ENCODE peak calls at places on chromosomes 11 and 22, in nine cellular contexts. One of them, this sample, is unnamed.

GRCh38 chr11:120622189-120622912 is 110.8 kb downstream of the GRIK4 start:
- DNase-seq in kidney epithelial cell: no peak
- DNase-seq in GM10248: no peak
- DNase-seq in transverse colon: no peak
- DNase-seq in AG10803: peak
- DNase-seq in left ventricle myocardium inferior: peak
- DNase-seq in PC-9: no peak
- DNase-seq in CD4-positive, alpha-beta T cell: no peak
- DNase-seq in foreskin fibroblast: no peak
- DNase-seq in this sample: no peak

GRCh38 chr11:71179877-71180276 is 72.5 kb downstream of the SHANK2 start:
- DNase-seq in kidney epithelial cell: no peak
- DNase-seq in GM10248: no peak
- DNase-seq in transverse colon: peak
- DNase-seq in AG10803: no peak
- DNase-seq in left ventricle myocardium inferior: no peak
- DNase-seq in PC-9: no peak
- DNase-seq in CD4-positive, alpha-beta T cell: no peak
- DNase-seq in foreskin fibroblast: no peak
- DNase-seq in this sample: no peak

GRCh38 chr11:29162490-29162889 is 854.3 kb downstream of the KCNA4 start:
- DNase-seq in kidney epithelial cell: no peak
- DNase-seq in GM10248: no peak
- DNase-seq in transverse colon: no peak
- DNase-seq in AG10803: peak
- DNase-seq in left ventricle myocardium inferior: no peak
- DNase-seq in PC-9: no peak
- DNase-seq in CD4-positive, alpha-beta T cell: no peak
- DNase-seq in foreskin fibroblast: no peak
- DNase-seq in this sample: no peak

GRCh38 chr22:44549701-44550100 is 51.7 kb upstream of the RTL6 start:
- DNase-seq in kidney epithelial cell: no peak
- DNase-seq in GM10248: no peak
- DNase-seq in transverse colon: no peak
- DNase-seq in AG10803: no peak
- DNase-seq in left ventricle myocardium inferior: no peak
- DNase-seq in PC-9: no peak
- DNase-seq in CD4-positive, alpha-beta T cell: no peak
- DNase-seq in foreskin fibroblast: no peak
- DNase-seq in this sample: no peak

GRCh38 chr22:36818010-36818642 is 1.3 kb upstream of the PVALB start:
- DNase-seq in kidney epithelial cell: no peak
- DNase-seq in GM10248: no peak
- DNase-seq in transverse colon: no peak
- DNase-seq in AG10803: no peak
- DNase-seq in left ventricle myocardium inferior: no peak
- DNase-seq in PC-9: no peak
- DNase-seq in CD4-positive, alpha-beta T cell: no peak
- DNase-seq in foreskin fibroblast: no peak
- DNase-seq in this sample: no peak

GRCh38 chr11:75461136-75461535 is 28.1 kb upstream of the KLHL35 start:
- DNase-seq in kidney epithelial cell: no peak
- DNase-seq in GM10248: no peak
- DNase-seq in transverse colon: no peak
- DNase-seq in AG10803: peak
- DNase-seq in left ventricle myocardium inferior: no peak
- DNase-seq in PC-9: no peak
- DNase-seq in CD4-positive, alpha-beta T cell: no peak
- DNase-seq in foreskin fibroblast: peak
- DNase-seq in this sample: no peak

GRCh38 chr22:49483946-49484345 is 343.7 kb downstream of the BRD1 start:
- DNase-seq in kidney epithelial cell: no peak
- DNase-seq in GM10248: no peak
- DNase-seq in transverse colon: no peak
- DNase-seq in AG10803: no peak
- DNase-seq in left ventricle myocardium inferior: no peak
- DNase-seq in PC-9: no peak
- DNase-seq in CD4-positive, alpha-beta T cell: no peak
- DNase-seq in foreskin fibroblast: no peak
- DNase-seq in this sample: no peak

GRCh38 chr22:46573781-46574437 is 36.5 kb upstream of the CELSR1 start:
- DNase-seq in kidney epithelial cell: no peak
- DNase-seq in GM10248: no peak
- DNase-seq in transverse colon: peak
- DNase-seq in AG10803: no peak
- DNase-seq in left ventricle myocardium inferior: peak
- DNase-seq in PC-9: peak
- DNase-seq in CD4-positive, alpha-beta T cell: no peak
- DNase-seq in foreskin fibroblast: no peak
- DNase-seq in this sample: no peak

GRCh38 chr22:23353004-23353403 is 172.7 kb downstream of the BCR start:
- DNase-seq in kidney epithelial cell: no peak
- DNase-seq in GM10248: no peak
- DNase-seq in transverse colon: no peak
- DNase-seq in AG10803: no peak
- DNase-seq in left ventricle myocardium inferior: no peak
- DNase-seq in PC-9: no peak
- DNase-seq in CD4-positive, alpha-beta T cell: no peak
- DNase-seq in foreskin fibroblast: no peak
- DNase-seq in this sample: no peak

GRCh38 chr11:74070713-74071506 is 62.0 kb upstream of the UCP3 start:
- DNase-seq in kidney epithelial cell: no peak
- DNase-seq in GM10248: no peak
- DNase-seq in transverse colon: no peak
- DNase-seq in AG10803: peak
- DNase-seq in left ventricle myocardium inferior: no peak
- DNase-seq in PC-9: peak
- DNase-seq in CD4-positive, alpha-beta T cell: no peak
- DNase-seq in foreskin fibroblast: no peak
- DNase-seq in this sample: peak

GRCh38 chr22:19150482-19151328 is 613 bp upstream of the GSC2 start:
- DNase-seq in kidney epithelial cell: no peak
- DNase-seq in GM10248: no peak
- DNase-seq in transverse colon: no peak
- DNase-seq in AG10803: no peak
- DNase-seq in left ventricle myocardium inferior: no peak
- DNase-seq in PC-9: no peak
- DNase-seq in CD4-positive, alpha-beta T cell: no peak
- DNase-seq in foreskin fibroblast: no peak
- DNase-seq in this sample: no peak

GRCh38 chr11:126355926-126356897 is 726 bp downstream of the ST3GAL4 start:
- DNase-seq in kidney epithelial cell: no peak
- DNase-seq in GM10248: no peak
- DNase-seq in transverse colon: no peak
- DNase-seq in AG10803: peak
- DNase-seq in left ventricle myocardium inferior: peak
- DNase-seq in PC-9: peak
- DNase-seq in CD4-positive, alpha-beta T cell: no peak
- DNase-seq in foreskin fibroblast: peak
- DNase-seq in this sample: no peak

GRCh38 chr22:17430298-17430900 is 61.1 kb downstream of the CECR2 start:
- DNase-seq in kidney epithelial cell: no peak
- DNase-seq in GM10248: no peak
- DNase-seq in transverse colon: no peak
- DNase-seq in AG10803: no peak
- DNase-seq in left ventricle myocardium inferior: no peak
- DNase-seq in PC-9: no peak
- DNase-seq in CD4-positive, alpha-beta T cell: no peak
- DNase-seq in foreskin fibroblast: no peak
- DNase-seq in this sample: peak

GRCh38 chr11:32437406-32438345 is 2.3 kb upstream of the WT1 start:
- DNase-seq in kidney epithelial cell: no peak
- DNase-seq in GM10248: no peak
- DNase-seq in transverse colon: no peak
- DNase-seq in AG10803: no peak
- DNase-seq in left ventricle myocardium inferior: no peak
- DNase-seq in PC-9: no peak
- DNase-seq in CD4-positive, alpha-beta T cell: no peak
- DNase-seq in foreskin fibroblast: no peak
- DNase-seq in this sample: no peak

GRCh38 chr11:102560555-102561011 is 30.0 kb upstream of the MMP7 start:
- DNase-seq in kidney epithelial cell: no peak
- DNase-seq in GM10248: peak
- DNase-seq in transverse colon: peak
- DNase-seq in AG10803: peak
- DNase-seq in left ventricle myocardium inferior: no peak
- DNase-seq in PC-9: no peak
- DNase-seq in CD4-positive, alpha-beta T cell: no peak
- DNase-seq in foreskin fibroblast: peak
- DNase-seq in this sample: peak

GRCh38 chr11:19660076-19660475 is 52.6 kb upstream of the NAV2 start:
- DNase-seq in kidney epithelial cell: peak
- DNase-seq in GM10248: peak
- DNase-seq in transverse colon: no peak
- DNase-seq in AG10803: peak
- DNase-seq in left ventricle myocardium inferior: no peak
- DNase-seq in PC-9: peak
- DNase-seq in CD4-positive, alpha-beta T cell: peak
- DNase-seq in foreskin fibroblast: peak
- DNase-seq in this sample: peak

GRCh38 chr11:68257477-68258362 is 14.1 kb downstream of the C11orf24 start:
- DNase-seq in kidney epithelial cell: peak
- DNase-seq in GM10248: peak
- DNase-seq in transverse colon: peak
- DNase-seq in AG10803: peak
- DNase-seq in left ventricle myocardium inferior: peak
- DNase-seq in PC-9: peak
- DNase-seq in CD4-positive, alpha-beta T cell: peak
- DNase-seq in foreskin fibroblast: peak
- DNase-seq in this sample: peak

GRCh38 chr22:41435560-41435959 is 11.0 kb downstream of the TOB2 start:
- DNase-seq in kidney epithelial cell: no peak
- DNase-seq in GM10248: peak
- DNase-seq in transverse colon: no peak
- DNase-seq in AG10803: no peak
- DNase-seq in left ventricle myocardium inferior: no peak
- DNase-seq in PC-9: no peak
- DNase-seq in CD4-positive, alpha-beta T cell: no peak
- DNase-seq in foreskin fibroblast: no peak
- DNase-seq in this sample: no peak

GRCh38 chr11:94507485-94507884 is 4.8 kb upstream of the C11orf97 start:
- DNase-seq in kidney epithelial cell: no peak
- DNase-seq in GM10248: no peak
- DNase-seq in transverse colon: no peak
- DNase-seq in AG10803: no peak
- DNase-seq in left ventricle myocardium inferior: no peak
- DNase-seq in PC-9: peak
- DNase-seq in CD4-positive, alpha-beta T cell: no peak
- DNase-seq in foreskin fibroblast: no peak
- DNase-seq in this sample: no peak

GRCh38 chr22:34709641-34710040 is 356.3 kb upstream of the ISX start:
- DNase-seq in kidney epithelial cell: no peak
- DNase-seq in GM10248: no peak
- DNase-seq in transverse colon: no peak
- DNase-seq in AG10803: no peak
- DNase-seq in left ventricle myocardium inferior: no peak
- DNase-seq in PC-9: no peak
- DNase-seq in CD4-positive, alpha-beta T cell: no peak
- DNase-seq in foreskin fibroblast: no peak
- DNase-seq in this sample: no peak

GRCh38 chr11:64343740-64344133 is 3.7 kb downstream of the CCDC88B start:
- DNase-seq in kidney epithelial cell: no peak
- DNase-seq in GM10248: no peak
- DNase-seq in transverse colon: peak
- DNase-seq in AG10803: no peak
- DNase-seq in left ventricle myocardium inferior: no peak
- DNase-seq in PC-9: no peak
- DNase-seq in CD4-positive, alpha-beta T cell: no peak
- DNase-seq in foreskin fibroblast: no peak
- DNase-seq in this sample: no peak
- TF ChIP-seq CTCF in kidney epithelial cell: peak
- TF ChIP-seq CTCF in GM10248: peak
- TF ChIP-seq CTCF in transverse colon: peak
- TF ChIP-seq CTCF in AG10803: peak
- TF ChIP-seq CTCF in left ventricle myocardium inferior: peak
- TF ChIP-seq CTCF in PC-9: peak
- TF ChIP-seq CTCF in CD4-positive, alpha-beta T cell: no peak
- TF ChIP-seq CTCF in foreskin fibroblast: peak
- TF ChIP-seq CTCF in this sample: peak

GRCh38 chr11:116217441-116217840 is 555.3 kb downstream of the BUD13 start:
- DNase-seq in kidney epithelial cell: no peak
- DNase-seq in GM10248: no peak
- DNase-seq in transverse colon: no peak
- DNase-seq in AG10803: no peak
- DNase-seq in left ventricle myocardium inferior: no peak
- DNase-seq in PC-9: no peak
- DNase-seq in CD4-positive, alpha-beta T cell: no peak
- DNase-seq in foreskin fibroblast: no peak
- DNase-seq in this sample: no peak
- TF ChIP-seq CTCF in kidney epithelial cell: no peak
- TF ChIP-seq CTCF in GM10248: no peak
- TF ChIP-seq CTCF in transverse colon: no peak
- TF ChIP-seq CTCF in AG10803: no peak
- TF ChIP-seq CTCF in left ventricle myocardium inferior: no peak
- TF ChIP-seq CTCF in PC-9: no peak
- TF ChIP-seq CTCF in CD4-positive, alpha-beta T cell: no peak
- TF ChIP-seq CTCF in foreskin fibroblast: no peak
- TF ChIP-seq CTCF in this sample: no peak

DNA sequence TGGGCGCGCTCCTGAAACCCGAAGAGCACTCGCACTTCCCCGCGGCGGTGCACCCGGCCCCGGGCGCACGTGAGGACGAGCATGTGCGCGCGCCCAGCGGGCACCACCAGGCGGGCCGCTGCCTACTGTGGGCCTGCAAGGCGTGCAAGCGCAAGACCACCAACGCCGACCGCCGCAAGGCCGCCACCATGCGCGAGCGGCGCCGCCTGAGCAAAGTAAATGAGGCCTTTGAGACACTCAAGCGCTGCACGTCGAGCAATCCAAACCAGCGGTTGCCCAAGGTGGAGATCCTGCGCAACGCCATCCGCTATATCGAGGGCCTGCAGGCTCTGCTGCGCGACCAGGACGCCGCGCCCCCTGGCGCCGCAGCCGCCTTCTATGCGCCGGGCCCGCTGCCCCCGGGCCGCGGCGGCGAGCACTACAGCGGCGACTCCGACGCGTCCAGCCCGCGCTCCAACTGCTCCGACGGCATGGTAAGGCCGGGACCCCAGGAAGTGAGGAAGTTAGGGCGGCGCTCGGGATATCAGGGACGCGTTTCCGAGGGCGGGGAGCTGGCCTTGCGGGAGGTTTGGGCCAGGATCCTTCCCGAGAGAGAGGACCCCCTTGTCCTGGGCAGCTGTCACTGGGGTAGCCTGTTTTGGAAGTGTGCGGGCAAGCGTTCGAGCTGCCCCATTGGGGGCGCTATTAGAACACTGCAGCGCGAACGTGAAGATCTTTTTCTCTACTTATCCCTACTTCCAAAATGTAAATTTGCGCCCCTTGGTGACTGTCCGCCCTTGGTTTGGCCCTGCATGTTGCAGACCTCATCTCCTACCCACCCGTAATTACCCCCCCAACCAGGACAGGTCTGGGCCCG is 797 bp downstream of the MYOD1 start:
- DNase-seq in kidney epithelial cell: no peak
- DNase-seq in GM10248: no peak
- DNase-seq in transverse colon: no peak
- DNase-seq in AG10803: no peak
- DNase-seq in left ventricle myocardium inferior: no peak
- DNase-seq in PC-9: no peak
- DNase-seq in CD4-positive, alpha-beta T cell: no peak
- DNase-seq in foreskin fibroblast: no peak
- DNase-seq in this sample: peak
- TF ChIP-seq CTCF in kidney epithelial cell: no peak
- TF ChIP-seq CTCF in GM10248: no peak
- TF ChIP-seq CTCF in transverse colon: no peak
- TF ChIP-seq CTCF in AG10803: peak
- TF ChIP-seq CTCF in left ventricle myocardium inferior: peak
- TF ChIP-seq CTCF in PC-9: no peak
- TF ChIP-seq CTCF in CD4-positive, alpha-beta T cell: no peak
- TF ChIP-seq CTCF in foreskin fibroblast: no peak
- TF ChIP-seq CTCF in this sample: no peak

GRCh38 chr11:90476442-90477007 is 253.7 kb upstream of the CHORDC1 start:
- DNase-seq in kidney epithelial cell: peak
- DNase-seq in GM10248: no peak
- DNase-seq in transverse colon: no peak
- DNase-seq in AG10803: no peak
- DNase-seq in left ventricle myocardium inferior: no peak
- DNase-seq in PC-9: peak
- DNase-seq in CD4-positive, alpha-beta T cell: peak
- DNase-seq in foreskin fibroblast: no peak
- DNase-seq in this sample: peak
- TF ChIP-seq CTCF in kidney epithelial cell: peak
- TF ChIP-seq CTCF in GM10248: peak
- TF ChIP-seq CTCF in transverse colon: no peak
- TF ChIP-seq CTCF in AG10803: no peak
- TF ChIP-seq CTCF in left ventricle myocardium inferior: peak
- TF ChIP-seq CTCF in PC-9: peak
- TF ChIP-seq CTCF in CD4-positive, alpha-beta T cell: no peak
- TF ChIP-seq CTCF in foreskin fibroblast: no peak
- TF ChIP-seq CTCF in this sample: peak